ENCODE peak calls at places on chromosomes 6 and 20, in six cellular contexts. E is endodermal cell; R is stomach; B is pancreas; Z is CD8-positive, alpha-beta T cell; H is sigmoid colon. G is an unnamed sample.

GRCh38 chr20:4563534-4563933 is 158.2 kb upstream of the PRND start:
- DNase-seq in Z (no peak), H (no peak), E (peak; percentile 81), R (no peak), B (no peak), G (no peak)

GRCh38 chr6:100257661-100258395 is 206.9 kb downstream of the SIM1 start:
- DNase-seq in E (no peak), B (no peak), R (no peak), H (no peak), Z (no peak), G (no peak)

GRCh38 chr20:50663095-50663821 is 28.1 kb downstream of the RIPOR3 start:
- DNase-seq in R (peak; percentile 70), E (peak; percentile 73), H (no peak), Z (no peak), B (peak; percentile 77), G (peak; percentile 84)

GRCh38 chr6:100353276-100354015 is 111.3 kb downstream of the SIM1 start:
- DNase-seq in Z (no peak), E (no peak), B (no peak), H (no peak), R (no peak), G (no peak)

GRCh38 chr6:46412662-46413061 is 78.6 kb downstream of the RCAN2 start:
- DNase-seq in Z (no peak), R (no peak), B (no peak), H (no peak), E (no peak), G (no peak)

GRCh38 chr6:920512-920911 is 227.6 kb upstream of the EXOC2 start:
- DNase-seq in Z (no peak), H (no peak), E (no peak), B (no peak), R (no peak), G (no peak)

GRCh38 chr6:122839477-122839876 is 50.4 kb downstream of the SMPDL3A start:
- DNase-seq in R (peak; percentile 67), E (peak; percentile 88), H (peak; percentile 66), B (peak; percentile 27), Z (no peak), G (no peak)

GRCh38 chr20:46270977-46271744 is 37.1 kb downstream of the CDH22 start:
- DNase-seq in H (no peak), B (no peak), E (no peak), Z (no peak), R (no peak), G (no peak)

GRCh38 chr6:26196846-26197683 is 109.8 kb downstream of the HFE start:
- DNase-seq in H (peak; percentile 95), E (peak; percentile 90), Z (peak; percentile 89), B (no peak), R (peak; percentile 75), G (peak; percentile 91)

GRCh38 chr6:21984135-21984534 is 312.7 kb downstream of the PRL start:
- DNase-seq in H (no peak), B (no peak), Z (no peak), R (no peak), E (no peak), G (no peak)

GRCh38 chr6:45737331-45738056 is 278.2 kb downstream of the CLIC5 start:
- DNase-seq in B (no peak), H (no peak), Z (no peak), E (no peak), R (no peak), G (no peak)

GRCh38 chr20:21436186-21436585 is 38.9 kb upstream of the NKX2-4 start:
- DNase-seq in H (no peak), B (no peak), Z (no peak), E (no peak), R (no peak), G (no peak)

GRCh38 chr20:6590891-6591679 is 176.4 kb upstream of the BMP2 start:
- DNase-seq in Z (no peak), B (no peak), H (no peak), R (no peak), E (no peak), G (no peak)

GRCh38 chr6:137867685-137868509 is 838 bp downstream of the TNFAIP3 start:
- DNase-seq in R (peak; percentile 45), B (peak; percentile 38), Z (peak; percentile 53), E (peak; percentile 71), H (peak; percentile 77), G (peak; percentile 82)

GRCh38 chr20:44695295-44696230 is 19.6 kb upstream of the CCN5 start:
- DNase-seq in R (no peak), B (no peak), H (no peak), E (peak; percentile 38), Z (no peak), G (no peak)

GRCh38 chr6:16433338-16433737 is 195.0 kb downstream of the GMPR start:
- DNase-seq in H (no peak), B (no peak), Z (no peak), R (no peak), E (no peak), G (no peak)
- H3K4me1 ChIP-seq in H (no peaks in the 10 kb centered on the region), B (peaks cover 8% of the 10 kb centered on the region), Z (peaks cover 22% of the 10 kb centered on the region), R (peaks cover 62% of the 10 kb centered on the region), E (peaks cover 5% of the 10 kb centered on the region), G (peaks cover 2% of the 10 kb centered on the region)

DNA sequence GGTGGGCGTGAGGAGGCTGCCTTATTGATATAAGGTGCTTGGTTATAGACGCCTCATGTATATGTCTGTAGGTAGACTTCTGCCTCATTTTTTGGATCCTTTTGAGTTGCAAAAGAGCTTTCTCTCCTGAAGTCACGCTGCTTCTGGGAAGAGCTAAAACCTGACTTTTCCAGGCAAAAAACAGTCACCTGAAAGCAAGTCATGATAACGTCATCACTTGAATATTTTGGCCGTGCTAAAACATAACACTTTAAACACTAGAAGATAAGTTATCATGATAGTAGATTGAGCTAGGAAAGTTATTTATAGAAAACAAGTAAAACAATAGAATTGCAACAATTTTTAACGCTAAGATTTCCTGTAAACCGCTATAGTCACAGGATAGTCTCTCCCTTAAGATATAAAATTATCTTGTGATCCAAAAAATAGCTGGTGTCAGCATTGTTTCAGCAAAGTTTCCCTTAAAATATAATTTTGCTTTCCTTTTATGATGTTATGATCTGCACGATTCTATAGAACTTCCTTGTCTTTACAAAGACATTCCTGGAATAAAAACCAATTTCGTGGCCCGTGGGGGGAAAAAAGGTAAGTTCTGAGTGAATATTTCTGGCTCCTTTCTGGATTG is 69.0 kb upstream of the AKAP12 start:
- DNase-seq in H (no peak), R (no peak), B (no peak), Z (no peak), E (no peak), G (no peak)
- H3K4me1 ChIP-seq in H (no peaks in the 10 kb centered on the region), R (no peaks in the 10 kb centered on the region), B (no peaks in the 10 kb centered on the region), Z (no peaks in the 10 kb centered on the region), E (no peaks in the 10 kb centered on the region), G (peaks cover 4% of the 10 kb centered on the region)

GRCh38 chr6:56682580-56682979 is 39.9 kb upstream of the DST start:
- DNase-seq in E (no peak), B (no peak), Z (no peak), H (no peak), R (no peak), G (no peak)
- H3K4me1 ChIP-seq in E (peaks cover 3% of the 10 kb centered on the region), B (no peaks in the 10 kb centered on the region), Z (no peaks in the 10 kb centered on the region), H (no peaks in the 10 kb centered on the region), R (peaks cover 25% of the 10 kb centered on the region), G (no peaks in the 10 kb centered on the region)

DNA sequence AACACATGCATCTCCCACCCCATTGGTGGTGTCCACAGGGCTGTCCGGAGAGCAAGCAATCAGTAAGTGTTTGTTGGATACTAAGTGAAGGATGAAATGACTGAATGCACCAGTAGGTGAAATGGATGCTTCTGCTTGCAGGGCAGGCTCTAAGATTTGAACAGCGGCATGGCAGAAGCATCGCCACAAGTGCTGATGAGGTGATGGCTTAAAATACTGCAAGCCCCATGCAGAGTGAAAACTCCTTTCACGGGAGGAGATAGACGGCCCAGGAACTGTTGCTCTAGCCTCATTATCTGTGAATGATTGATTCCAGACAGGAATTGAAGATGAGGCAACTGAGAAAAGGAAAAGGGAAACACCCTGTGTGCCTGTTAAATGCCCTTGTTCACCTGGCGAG is 158.9 kb downstream of the LY86 start:
- DNase-seq in B (no peak), H (no peak), Z (no peak), E (no peak), R (no peak), G (no peak)
- H3K4me1 ChIP-seq in B (peaks cover 10% of the 10 kb centered on the region), H (no peaks in the 10 kb centered on the region), Z (peaks cover 7% of the 10 kb centered on the region), E (peaks cover 10% of the 10 kb centered on the region), R (peaks cover 44% of the 10 kb centered on the region), G (peaks cover 18% of the 10 kb centered on the region)

DNA sequence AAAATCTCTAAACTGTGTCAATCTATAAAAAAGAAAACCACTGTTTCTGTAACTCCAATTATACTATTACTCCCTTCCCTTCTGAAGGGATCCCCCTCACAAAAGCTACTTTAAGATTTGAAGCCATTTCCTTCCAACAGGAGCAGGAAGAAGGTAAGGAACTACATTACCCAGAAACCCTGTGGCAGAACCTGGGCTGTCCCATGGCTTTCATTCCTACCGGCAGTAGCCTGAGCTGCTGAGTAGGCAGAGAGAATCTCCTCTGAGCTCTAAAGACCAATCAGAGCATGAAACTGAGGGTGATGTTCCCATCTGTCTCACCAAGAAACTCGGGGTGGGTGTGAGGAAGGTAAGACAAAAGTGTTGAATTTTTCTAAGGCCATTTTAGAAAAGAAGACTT is 108.0 kb upstream of the LRFN2 start:
- DNase-seq in B (peak; percentile 24), E (peak; percentile 68), R (no peak), Z (no peak), H (no peak), G (no peak)
- H3K4me1 ChIP-seq in B (no peaks in the 10 kb centered on the region), E (peaks cover 12% of the 10 kb centered on the region), R (no peaks in the 10 kb centered on the region), Z (no peaks in the 10 kb centered on the region), H (no peaks in the 10 kb centered on the region), G (no peaks in the 10 kb centered on the region)

GRCh38 chr20:49437057-49437456 is 45.4 kb downstream of the KCNB1 start:
- DNase-seq in Z (no peak), E (no peak), B (no peak), R (no peak), H (no peak), G (no peak)

GRCh38 chr20:49431345-49431744 is 51.1 kb downstream of the KCNB1 start:
- DNase-seq in R (no peak), E (no peak), B (no peak), Z (no peak), H (no peak), G (no peak)

GRCh38 chr20:49433387-49433786 is 49.1 kb downstream of the KCNB1 start:
- DNase-seq in H (no peak), E (no peak), B (no peak), Z (no peak), R (no peak), G (no peak)

GRCh38 chr20:49432562-49432961 is 49.9 kb downstream of the KCNB1 start:
- DNase-seq in Z (no peak), E (no peak), R (no peak), B (no peak), H (no peak), G (no peak)

DNA sequence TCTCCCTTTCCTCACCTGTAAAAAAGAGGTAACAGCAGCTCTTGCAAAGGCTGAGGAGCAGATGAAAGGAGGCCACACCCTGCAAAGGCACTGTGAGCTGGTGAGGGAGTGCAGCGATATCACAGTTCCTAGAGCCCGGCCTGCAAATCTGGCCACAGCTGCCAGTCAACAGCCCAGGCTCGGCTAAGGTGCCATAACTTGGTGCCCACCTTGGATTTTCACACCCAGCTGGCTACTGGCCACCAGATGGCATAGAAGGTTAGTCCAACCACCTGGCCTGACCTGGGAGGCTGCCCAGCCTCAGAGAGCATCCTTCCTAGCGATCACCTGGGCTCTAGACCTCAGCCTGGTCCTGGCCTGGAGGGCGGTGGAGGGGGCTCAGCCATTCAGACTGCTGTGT is 46.8 kb downstream of the KCNB1 start:
- DNase-seq in E (peak; percentile 64), H (no peak), Z (no peak), B (no peak), R (no peak), G (no peak)
- H3K4me1 ChIP-seq in E (peaks cover 5% of the 10 kb centered on the region), H (no peaks in the 10 kb centered on the region), Z (no peaks in the 10 kb centered on the region), B (no peaks in the 10 kb centered on the region), R (peaks cover 9% of the 10 kb centered on the region), G (no peaks in the 10 kb centered on the region)

G was measured in kidney.